ENCODE peak calls at places on chromosomes 13 and 19, in seven cellular contexts. One of them, this sample, is unnamed.

GRCh38 chr13:44305216-44305615 is 68.4 kb upstream of the SERP2 start:
- DNase-seq in thyroid gland: no peak
- DNase-seq in IMR-90: no peak
- DNase-seq in uterus: no peak
- DNase-seq in Peyer's patch: no peak
- DNase-seq in adrenal gland: no peak
- DNase-seq in transverse colon: no peak
- DNase-seq in this sample: no peak

GRCh38 chr13:100528820-100529219 is 59.8 kb downstream of the GGACT start:
- DNase-seq in uterus: no peak
- DNase-seq in adrenal gland: no peak
- DNase-seq in transverse colon: no peak
- DNase-seq in thyroid gland: no peak
- DNase-seq in Peyer's patch: no peak
- DNase-seq in IMR-90: no peak
- DNase-seq in this sample: no peak

GRCh38 chr13:109671919-109672318 is 114.5 kb downstream of the IRS2 start:
- DNase-seq in adrenal gland: no peak
- DNase-seq in transverse colon: no peak
- DNase-seq in thyroid gland: no peak
- DNase-seq in uterus: no peak
- DNase-seq in Peyer's patch: no peak
- DNase-seq in IMR-90: no peak
- DNase-seq in this sample: no peak

GRCh38 chr13:73610799-73611592 is 523.2 kb downstream of the KLF12 start:
- DNase-seq in IMR-90: no peak
- DNase-seq in Peyer's patch: no peak
- DNase-seq in thyroid gland: no peak
- DNase-seq in transverse colon: no peak
- DNase-seq in uterus: no peak
- DNase-seq in adrenal gland: no peak
- DNase-seq in this sample: no peak

GRCh38 chr19:47353307-47353712 is 4.2 kb downstream of the DHX34 start:
- DNase-seq in adrenal gland: no peak
- DNase-seq in uterus: no peak
- DNase-seq in Peyer's patch: no peak
- DNase-seq in thyroid gland: peak; percentile 40
- DNase-seq in IMR-90: no peak
- DNase-seq in transverse colon: peak; percentile 74
- DNase-seq in this sample: no peak

GRCh38 chr13:85379991-85380390 is 419.2 kb downstream of the SLITRK6 start:
- DNase-seq in adrenal gland: no peak
- DNase-seq in Peyer's patch: no peak
- DNase-seq in IMR-90: no peak
- DNase-seq in uterus: no peak
- DNase-seq in transverse colon: no peak
- DNase-seq in thyroid gland: no peak
- DNase-seq in this sample: no peak

GRCh38 chr19:31104451-31104850 is 244.8 kb downstream of the TSHZ3 start:
- DNase-seq in uterus: no peak
- DNase-seq in Peyer's patch: no peak
- DNase-seq in transverse colon: no peak
- DNase-seq in IMR-90: no peak
- DNase-seq in adrenal gland: no peak
- DNase-seq in thyroid gland: peak; percentile 54
- DNase-seq in this sample: no peak

GRCh38 chr13:35349673-35350278 is 126.7 kb downstream of the MAB21L1 start:
- DNase-seq in Peyer's patch: no peak
- DNase-seq in IMR-90: no peak
- DNase-seq in adrenal gland: no peak
- DNase-seq in uterus: no peak
- DNase-seq in thyroid gland: no peak
- DNase-seq in transverse colon: no peak
- DNase-seq in this sample: no peak

GRCh38 chr19:14177496-14178074 is 28.4 kb downstream of the ADGRL1 start:
- DNase-seq in thyroid gland: no peak
- DNase-seq in transverse colon: no peak
- DNase-seq in adrenal gland: no peak
- DNase-seq in IMR-90: no peak
- DNase-seq in uterus: no peak
- DNase-seq in Peyer's patch: no peak
- DNase-seq in this sample: no peak

DNA sequence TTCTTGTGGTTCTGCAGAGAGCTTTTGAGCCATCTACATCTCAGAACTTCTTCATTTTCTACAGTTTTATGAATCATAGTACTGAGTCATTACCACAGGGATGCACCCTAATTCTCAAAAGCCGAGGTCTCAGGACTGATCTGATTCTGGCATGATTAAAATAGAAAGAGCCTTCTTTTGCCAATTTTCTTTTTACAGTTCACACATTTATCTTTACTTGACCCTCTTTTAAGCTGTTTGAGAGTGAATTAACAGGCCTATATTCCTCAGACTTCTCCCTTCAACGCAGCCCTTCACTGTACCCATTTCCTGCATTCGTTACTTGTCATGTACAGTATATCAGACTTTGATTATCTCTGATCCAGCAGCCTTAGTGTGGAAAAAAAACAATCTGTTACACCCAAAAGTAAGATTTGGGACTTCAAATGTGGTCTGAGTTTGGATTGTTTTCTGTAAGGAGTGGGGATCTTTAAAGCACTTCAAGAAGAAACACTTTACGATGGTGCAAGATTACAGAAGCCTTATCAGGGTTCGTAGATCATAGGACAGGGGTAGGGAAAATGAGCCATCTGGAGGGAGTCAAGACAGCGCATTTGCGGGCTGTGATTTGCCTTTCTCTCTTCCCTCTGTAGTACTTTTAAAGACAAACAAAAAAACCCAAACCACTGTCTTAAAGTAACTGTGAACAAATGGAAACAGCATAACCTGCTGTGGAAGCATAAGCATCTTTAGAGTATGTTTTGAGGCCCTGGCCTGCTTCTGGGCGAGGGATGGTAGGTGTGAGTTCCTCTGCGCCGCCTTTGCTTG is 15.3 kb upstream of the GPR183 start:
- DNase-seq in Peyer's patch: no peak
- DNase-seq in thyroid gland: no peak
- DNase-seq in adrenal gland: no peak
- DNase-seq in IMR-90: peak; percentile 89
- DNase-seq in transverse colon: no peak
- DNase-seq in uterus: no peak
- DNase-seq in this sample: no peak
- TF ChIP-seq CTCF in Peyer's patch: no peak
- TF ChIP-seq CTCF in thyroid gland: no peak
- TF ChIP-seq CTCF in adrenal gland: no peak
- TF ChIP-seq CTCF in IMR-90: no peak
- TF ChIP-seq CTCF in transverse colon: no peak
- TF ChIP-seq CTCF in uterus: no peak
- TF ChIP-seq CTCF in this sample: no peak

DNA sequence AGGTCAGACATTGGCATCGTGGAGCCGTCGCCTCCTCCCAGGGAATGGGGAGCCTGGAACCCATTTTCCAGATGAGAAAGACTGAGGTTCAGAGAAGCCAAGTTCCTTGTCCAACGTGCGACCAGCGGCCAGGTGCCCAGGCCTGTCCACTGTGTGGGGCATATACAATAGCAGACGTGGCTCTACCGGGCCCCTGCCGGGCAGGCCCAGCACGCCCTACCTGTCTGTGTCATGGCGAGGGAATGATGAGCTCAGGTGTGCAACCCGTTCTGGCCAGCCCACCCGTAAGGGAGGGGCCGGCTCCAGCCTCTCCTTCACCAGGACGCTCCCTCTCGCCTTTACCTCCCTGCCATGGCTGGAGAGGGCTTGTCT is 837 bp downstream of the GNA15 start:
- DNase-seq in adrenal gland: no peak
- DNase-seq in thyroid gland: no peak
- DNase-seq in uterus: no peak
- DNase-seq in IMR-90: no peak
- DNase-seq in Peyer's patch: no peak
- DNase-seq in transverse colon: no peak
- DNase-seq in this sample: no peak
- TF ChIP-seq POLR2A in adrenal gland: no peak
- TF ChIP-seq POLR2A in thyroid gland: no peak
- TF ChIP-seq POLR2A in uterus: no peak
- TF ChIP-seq POLR2A in IMR-90: no peak
- TF ChIP-seq POLR2A in Peyer's patch: no peak
- TF ChIP-seq POLR2A in transverse colon: no peak
- TF ChIP-seq POLR2A in this sample: peak; percentile 58

GRCh38 chr13:30382836-30383525 is 39.3 kb upstream of the UBE2L5 start:
- DNase-seq in IMR-90: no peak
- DNase-seq in uterus: no peak
- DNase-seq in thyroid gland: no peak
- DNase-seq in Peyer's patch: no peak
- DNase-seq in adrenal gland: no peak
- DNase-seq in transverse colon: peak; percentile 25
- DNase-seq in this sample: no peak

GRCh38 chr13:30377312-30377685 is 45.0 kb upstream of the UBE2L5 start:
- DNase-seq in Peyer's patch: no peak
- DNase-seq in uterus: no peak
- DNase-seq in IMR-90: no peak
- DNase-seq in thyroid gland: no peak
- DNase-seq in adrenal gland: no peak
- DNase-seq in transverse colon: no peak
- DNase-seq in this sample: no peak

GRCh38 chr13:30375436-30375835 is 46.9 kb upstream of the UBE2L5 start:
- DNase-seq in uterus: no peak
- DNase-seq in thyroid gland: peak; percentile 17
- DNase-seq in transverse colon: no peak
- DNase-seq in adrenal gland: no peak
- DNase-seq in Peyer's patch: no peak
- DNase-seq in IMR-90: no peak
- DNase-seq in this sample: no peak

GRCh38 chr13:30376426-30377311 is 45.6 kb upstream of the UBE2L5 start:
- DNase-seq in Peyer's patch: peak; percentile 86
- DNase-seq in thyroid gland: peak; percentile 79
- DNase-seq in adrenal gland: no peak
- DNase-seq in transverse colon: peak; percentile 67
- DNase-seq in uterus: no peak
- DNase-seq in IMR-90: no peak
- DNase-seq in this sample: peak; percentile 16

GRCh38 chr13:30381049-30381448 is 41.2 kb upstream of the UBE2L5 start:
- DNase-seq in Peyer's patch: no peak
- DNase-seq in IMR-90: no peak
- DNase-seq in adrenal gland: no peak
- DNase-seq in uterus: no peak
- DNase-seq in transverse colon: no peak
- DNase-seq in thyroid gland: no peak
- DNase-seq in this sample: no peak
- H3K4me1 ChIP-seq in Peyer's patch: peaks cover 5% of the 10 kb centered on the region
- H3K4me1 ChIP-seq in IMR-90: no peaks in the 10 kb centered on the region
- H3K4me1 ChIP-seq in adrenal gland: no peaks in the 10 kb centered on the region
- H3K4me1 ChIP-seq in uterus: no peaks in the 10 kb centered on the region
- H3K4me1 ChIP-seq in transverse colon: peaks cover 12% of the 10 kb centered on the region
- H3K4me1 ChIP-seq in thyroid gland: peaks cover 12% of the 10 kb centered on the region
- H3K4me1 ChIP-seq in this sample: peaks cover 11% of the 10 kb centered on the region

DNA sequence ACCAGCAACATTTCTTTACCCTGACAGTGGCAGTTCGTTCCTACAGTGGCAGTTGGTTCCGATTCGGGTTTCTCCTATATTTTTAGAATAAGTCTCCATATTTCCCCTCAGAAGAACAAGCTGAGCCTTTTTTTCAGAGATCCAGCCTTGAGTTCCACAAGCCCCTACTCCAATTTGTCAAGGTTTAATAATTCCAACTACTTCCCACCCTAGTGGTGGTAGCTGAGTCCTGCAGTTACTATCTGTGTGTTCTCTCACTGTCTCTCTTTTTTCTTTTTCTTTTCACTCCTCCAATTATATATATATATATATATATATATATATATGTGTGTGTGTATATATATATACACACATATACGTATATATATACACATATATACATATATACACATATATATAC is 1347.3 kb downstream of the PCDH9 start:
- DNase-seq in uterus: no peak
- DNase-seq in thyroid gland: no peak
- DNase-seq in IMR-90: no peak
- DNase-seq in transverse colon: no peak
- DNase-seq in adrenal gland: no peak
- DNase-seq in Peyer's patch: no peak
- DNase-seq in this sample: no peak
- TF ChIP-seq CTCF in uterus: no peak
- TF ChIP-seq CTCF in thyroid gland: no peak
- TF ChIP-seq CTCF in IMR-90: no peak
- TF ChIP-seq CTCF in transverse colon: no peak
- TF ChIP-seq CTCF in adrenal gland: no peak
- TF ChIP-seq CTCF in Peyer's patch: no peak
- TF ChIP-seq CTCF in this sample: no peak

GRCh38 chr19:45322311-45322710 is 364 bp downstream of the CKM start:
- DNase-seq in transverse colon: no peak
- DNase-seq in IMR-90: no peak
- DNase-seq in thyroid gland: no peak
- DNase-seq in adrenal gland: no peak
- DNase-seq in Peyer's patch: no peak
- DNase-seq in uterus: no peak
- DNase-seq in this sample: no peak

GRCh38 chr19:45323671-45324081 is 1.0 kb upstream of the CKM start:
- DNase-seq in Peyer's patch: no peak
- DNase-seq in transverse colon: peak; percentile 14
- DNase-seq in uterus: no peak
- DNase-seq in IMR-90: no peak
- DNase-seq in adrenal gland: no peak
- DNase-seq in thyroid gland: no peak
- DNase-seq in this sample: no peak

GRCh38 chr19:45321848-45322247 is 827 bp downstream of the CKM start:
- DNase-seq in uterus: no peak
- DNase-seq in IMR-90: no peak
- DNase-seq in thyroid gland: no peak
- DNase-seq in adrenal gland: no peak
- DNase-seq in Peyer's patch: no peak
- DNase-seq in transverse colon: no peak
- DNase-seq in this sample: no peak

GRCh38 chr19:45322744-45323281 is at the start of gene CKM:
- DNase-seq in thyroid gland: no peak
- DNase-seq in Peyer's patch: no peak
- DNase-seq in IMR-90: no peak
- DNase-seq in transverse colon: no peak
- DNase-seq in uterus: no peak
- DNase-seq in adrenal gland: no peak
- DNase-seq in this sample: no peak

DNA sequence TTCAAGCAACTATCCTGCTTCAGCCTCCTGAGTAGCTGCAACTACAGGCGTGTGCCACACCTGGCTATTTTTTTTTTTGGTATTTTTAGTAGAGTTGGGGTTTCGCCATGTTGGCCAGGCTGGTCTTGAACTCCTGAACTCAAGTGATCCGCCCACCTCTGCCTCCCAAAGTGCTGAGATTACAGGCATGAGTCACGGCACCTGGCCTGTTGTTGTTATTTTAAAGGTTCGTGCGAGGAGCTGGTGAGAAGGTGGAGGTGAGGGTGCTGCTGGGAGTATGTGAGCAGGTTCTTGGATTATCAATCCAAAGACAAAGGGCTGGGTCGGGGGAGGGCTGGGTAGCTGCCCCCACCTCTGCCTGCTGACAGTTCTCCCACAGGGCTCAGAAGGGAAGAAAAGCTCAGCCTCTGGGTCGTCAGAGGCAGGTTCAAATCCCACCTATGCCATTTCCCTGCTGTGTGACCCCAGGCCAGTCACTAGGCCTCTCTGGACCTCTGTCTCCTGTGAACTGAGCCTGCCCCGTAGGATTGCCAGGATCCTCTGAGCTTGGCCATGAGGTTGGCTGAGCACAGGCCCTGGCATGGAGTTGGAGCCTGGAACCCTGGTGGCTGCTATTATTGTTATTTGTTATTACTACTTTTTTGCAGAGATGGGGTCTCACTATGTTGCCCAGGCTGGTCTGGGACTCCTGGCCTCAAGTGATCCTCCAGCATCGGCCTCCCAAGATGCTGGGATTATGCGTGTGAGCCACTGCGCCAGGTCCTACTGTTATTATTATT is 1.5 kb downstream of the CKM start:
- DNase-seq in transverse colon: no peak
- DNase-seq in thyroid gland: no peak
- DNase-seq in adrenal gland: no peak
- DNase-seq in Peyer's patch: no peak
- DNase-seq in IMR-90: no peak
- DNase-seq in uterus: no peak
- DNase-seq in this sample: no peak
- TF ChIP-seq POLR2A in transverse colon: no peak
- TF ChIP-seq POLR2A in thyroid gland: no peak
- TF ChIP-seq POLR2A in adrenal gland: no peak
- TF ChIP-seq POLR2A in Peyer's patch: no peak
- TF ChIP-seq POLR2A in IMR-90: no peak
- TF ChIP-seq POLR2A in uterus: no peak
- TF ChIP-seq POLR2A in this sample: no peak

This sample was measured in esophagus squamous epithelium.